ENCODE peak calls at places on chromosomes 1 and 21, in ten cellular contexts. V is fibroblast of lung; B is DMS 273 treated with DMSO at 0.1 percent for 48 hours; K is activated T-cell treated with anti-CD3 and anti-CD28 coated beads for 24 hours; G is iris pigment epithelial cell; E is activated T-helper 1 cell treated with Interleukin-2 at 50 U/mL for 16 hours; A is kidney tubule cell; R is amniotic stem cell; X is stimulated activated CD4-positive, alpha-beta T cell treated with anti-CD3 and anti-CD28 coated beads, Interleukin-4, amount 100 ng/mL, for 1 hour; T is RPMI8226. Z is an unnamed sample.

GRCh38 chr1:62128765-62129164 is 65.9 kb upstream of the L1TD1 start:
- DNase-seq in T (no peak), B (no peak), R (no peak), G (no peak), K (no peak), X (no peak), E (no peak), V (no peak), A (no peak), Z (no peak)

GRCh38 chr21:29639366-29640232 is 300.2 kb downstream of the GRIK1 start:
- DNase-seq in B (no peak), T (no peak), E (no peak), K (no peak), X (no peak), V (no peak), R (no peak), A (no peak), G (no peak), Z (no peak)

GRCh38 chr1:171220551-171221175 is 27.6 kb upstream of the FMO1 start:
- DNase-seq in B (no peak), T (no peak), R (no peak), K (no peak), X (no peak), V (peak; percentile 62), G (peak; percentile 63), A (no peak), E (no peak), Z (no peak)

GRCh38 chr1:232179896-232180760 is 449.8 kb downstream of the SIPA1L2 start:
- DNase-seq in B (no peak), E (no peak), A (no peak), R (no peak), T (peak; percentile 32), V (no peak), G (no peak), X (no peak), K (no peak), Z (no peak)

GRCh38 chr1:2405588-2406295 is 6.6 kb downstream of the PEX10 start:
- DNase-seq in R (no peak), X (no peak), K (no peak), V (no peak), A (no peak), B (no peak), G (peak; percentile 31), E (no peak), T (no peak), Z (no peak)

GRCh38 chr1:235468970-235469369 is 35.3 kb downstream of the B3GALNT2 start:
- DNase-seq in V (peak; percentile 16), T (no peak), E (no peak), A (peak; percentile 79), R (no peak), G (peak; percentile 75), B (no peak), X (no peak), K (no peak), Z (no peak)

GRCh38 chr1:227805606-227806197 is 9.8 kb upstream of the PRSS38 start:
- DNase-seq in A (peak; percentile 70), T (no peak), V (peak; percentile 88), E (no peak), B (no peak), X (no peak), K (no peak), G (peak; percentile 92), R (peak; percentile 76), Z (no peak)

GRCh38 chr1:80050523-80050922 is 1044.0 kb upstream of the ADGRL4 start:
- DNase-seq in T (no peak), X (no peak), A (no peak), R (no peak), V (no peak), B (no peak), G (no peak), K (no peak), E (no peak), Z (no peak)

GRCh38 chr1:25653558-25653957 is 37.0 kb downstream of the MAN1C1 start:
- DNase-seq in T (no peak), G (no peak), B (no peak), E (no peak), K (no peak), R (no peak), V (no peak), X (no peak), A (no peak), Z (no peak)

GRCh38 chr1:187631984-187632383 is 803.2 kb downstream of the PLA2G4A start:
- DNase-seq in G (no peak), K (no peak), X (no peak), B (no peak), E (no peak), R (no peak), A (no peak), T (no peak), V (no peak), Z (no peak)

GRCh38 chr1:178653091-178653490 is 72.0 kb upstream of the RALGPS2 start:
- DNase-seq in R (no peak), B (no peak), T (no peak), V (no peak), X (no peak), K (no peak), G (peak; percentile 23), E (no peak), A (peak; percentile 87), Z (no peak)